ENCODE peak calls at places on chromosomes 1 and 21, in four cellular contexts. U, G, L and R are unnamed samples.

GRCh38 chr1:41500378-41500777 is 15.9 kb upstream of the EDN2 start:
- DNase-seq in G (no peak), L (no peak), U (no peak), R (no peak)

GRCh38 chr1:67429528-67430357 is 459 bp downstream of the SERBP1 start:
- DNase-seq in U (no peak), G (no peak), L (no peak), R (peak; percentile 22)

GRCh38 chr1:1619917-1620361 is 4.6 kb downstream of the MIB2 start:
- DNase-seq in U (no peak), L (no peak), G (peak; percentile 31), R (peak; percentile 71)

GRCh38 chr1:6221210-6221784 is 14.5 kb downstream of the ICMT start:
- DNase-seq in U (no peak), G (no peak), L (no peak), R (no peak)

GRCh38 chr1:61496501-61496900 is 228.4 kb downstream of the TM2D1 start:
- DNase-seq in L (no peak), U (no peak), G (no peak), R (no peak)

GRCh38 chr1:72498393-72498792 is 216.1 kb upstream of the NEGR1 start:
- DNase-seq in G (no peak), U (no peak), L (no peak), R (no peak)

GRCh38 chr21:31072486-31072885 is 34.2 kb upstream of the KRTAP19-8 start:
- DNase-seq in L (no peak), G (no peak), U (no peak), R (no peak)

GRCh38 chr21:14383596-14384210 is 757 bp upstream of the HSPA13 start:
- DNase-seq in L (peak; percentile 12), U (peak; percentile 10), G (no peak), R (no peak)

GRCh38 chr1:225870883-225871282 is 11.3 kb downstream of the TMEM63A start:
- DNase-seq in G (no peak), U (no peak), L (no peak), R (no peak)

GRCh38 chr1:42340093-42340492 is 5.1 kb upstream of the FOXJ3 start:
- DNase-seq in U (no peak), G (peak; percentile 90), L (no peak), R (no peak)

GRCh38 chr1:81937791-81938450 is 137.2 kb downstream of the ADGRL2 start:
- DNase-seq in U (no peak), L (no peak), G (no peak), R (no peak)

GRCh38 chr1:193451606-193452005 is 265.2 kb upstream of the B3GALT2 start:
- DNase-seq in G (no peak), U (no peak), L (no peak), R (no peak)

GRCh38 chr1:177351361-177352108 is 180.8 kb downstream of the BRINP2 start:
- DNase-seq in U (no peak), G (no peak), L (no peak), R (no peak)

GRCh38 chr1:20616468-20617156 is 16.6 kb upstream of the PINK1 start:
- DNase-seq in U (no peak), L (no peak), G (no peak), R (no peak)

GRCh38 chr1:23718482-23718881 is 24.8 kb upstream of the ELOA start:
- DNase-seq in U (peak; percentile 59), G (peak; percentile 36), L (no peak), R (peak; percentile 76)

GRCh38 chr1:205356424-205357151 is at the start of gene KLHDC8A:
- DNase-seq in L (no peak), U (no peak), G (no peak), R (no peak)

GRCh38 chr1:10803971-10804820 is 7.8 kb upstream of the CASZ1 start:
- DNase-seq in L (no peak), U (no peak), G (no peak), R (no peak)

GRCh38 chr1:63960326-63960725 is 186.5 kb downstream of the ROR1 start:
- DNase-seq in G (no peak), U (no peak), L (no peak), R (no peak)
- TF ChIP-seq HDAC6 in G (no peak), U (no peak), L (no peak), R (no peak)

DNA sequence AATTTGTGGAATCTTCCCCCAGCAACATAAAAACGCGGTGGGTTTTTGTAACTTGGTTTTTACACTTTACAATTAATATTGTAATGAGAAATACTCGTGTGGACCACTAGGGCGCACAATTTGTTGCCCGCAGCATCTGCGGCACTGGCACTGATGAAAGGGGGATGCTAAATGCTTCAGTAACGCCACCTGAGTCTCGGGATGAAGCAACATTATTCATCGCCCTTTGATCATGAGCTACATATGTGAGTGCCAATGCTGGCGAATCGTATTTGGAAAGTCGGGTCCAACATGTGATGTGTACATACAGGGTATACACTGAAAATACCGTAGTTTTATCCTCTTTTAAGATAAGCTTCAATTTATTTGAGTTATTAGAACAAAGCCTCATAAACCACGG is 34.2 kb upstream of the COX20 start:
- DNase-seq in L (no peak), G (peak; percentile 87), U (no peak), R (peak; percentile 62)
- TF ChIP-seq HDAC6 in L (no peak), G (no peak), U (no peak), R (no peak)

GRCh38 chr21:43287111-43287973 is 118.5 kb downstream of the CRYAA start:
- DNase-seq in U (no peak), L (peak; percentile 19), G (no peak), R (peak; percentile 50)
- TF ChIP-seq HDAC6 in U (no peak), L (no peak), G (no peak), R (no peak)

DNA sequence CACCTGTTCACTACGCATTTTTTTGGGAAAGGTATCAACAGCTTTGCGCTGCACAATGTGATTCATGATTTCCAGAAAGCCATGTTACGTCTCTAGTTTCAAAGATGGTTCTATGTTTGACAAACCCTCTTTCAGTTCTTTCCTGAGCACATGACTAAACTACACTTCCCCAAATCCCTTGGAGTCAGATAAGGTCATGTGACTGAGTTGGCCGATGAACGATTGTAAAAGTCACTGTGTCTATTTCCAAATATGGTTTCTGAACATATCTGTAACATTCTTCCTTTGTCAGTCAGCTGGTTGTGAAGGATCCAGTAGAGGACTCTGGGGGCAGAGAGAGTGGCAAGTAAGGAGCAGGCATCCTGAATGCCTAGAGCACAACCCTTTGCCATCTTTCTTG is 35.4 kb downstream of the TMPRSS15 start:
- DNase-seq in U (no peak), L (no peak), G (no peak), R (no peak)
- TF ChIP-seq HDAC6 in U (no peak), L (no peak), G (no peak), R (no peak)

GRCh38 chr1:84289169-84289785 is 12.2 kb upstream of the SAMD13 start:
- DNase-seq in L (no peak), U (no peak), G (no peak), R (no peak)
- TF ChIP-seq HDAC6 in L (no peak), U (no peak), G (no peak), R (no peak)

GRCh38 chr1:115768549-115768948 is at the start of gene CASQ2:
- DNase-seq in U (no peak), G (no peak), L (no peak), R (no peak)
- TF ChIP-seq HDAC6 in U (no peak), G (no peak), L (no peak), R (no peak)

GRCh38 chr1:244762629-244763028 is 72.8 kb upstream of the COX20 start:
- DNase-seq in L (no peak), G (no peak), U (no peak), R (no peak)
- TF ChIP-seq HDAC6 in L (no peak), G (no peak), U (no peak), R (no peak)

GRCh38 chr1:209080170-209080781 is 503.2 kb upstream of the CAMK1G start:
- DNase-seq in U (no peak), L (no peak), G (no peak), R (no peak)
- TF ChIP-seq HDAC6 in U (no peak), L (no peak), G (no peak), R (no peak)